ENCODE peak calls at places on chromosomes 1 and 21, in six cellular contexts. R, T, S, Z, G and U are unnamed samples.

GRCh38 chr1:27773732-27774445 is 870 bp downstream of the STX12 start:
- DNase-seq in R (no peak), T (no peak), S (no peak), Z (no peak), G (no peak), U (no peak)

GRCh38 chr1:111008031-111008430 is 44.3 kb upstream of the LRIF1 start:
- DNase-seq in R (no peak), T (no peak), S (no peak), Z (no peak), G (no peak), U (no peak)

GRCh38 chr1:221517961-221518360 is 223.9 kb downstream of the DUSP10 start:
- DNase-seq in R (no peak), T (no peak), S (no peak), Z (no peak), G (no peak), U (no peak)

GRCh38 chr1:153538315-153538821 is 2.4 kb downstream of the S100A5 start:
- DNase-seq in R (peak), T (no peak), S (peak), Z (peak), G (peak), U (peak)

GRCh38 chr1:68438310-68438709 is 11.4 kb downstream of the RPE65 start:
- DNase-seq in R (no peak), T (no peak), S (no peak), Z (no peak), G (no peak), U (no peak)

GRCh38 chr1:175363046-175363445 is 170.5 kb upstream of the KIAA0040 start:
- DNase-seq in R (no peak), T (no peak), S (no peak), Z (no peak), G (no peak), U (no peak)

GRCh38 chr1:115411388-115412063 is 73.5 kb upstream of the NGF start:
- DNase-seq in R (no peak), T (peak), S (no peak), Z (no peak), G (no peak), U (no peak)

GRCh38 chr1:68087184-68087583 is 36.8 kb upstream of the DIRAS3 start:
- DNase-seq in R (no peak), T (no peak), S (no peak), Z (no peak), G (no peak), U (no peak)

GRCh38 chr1:117181630-117182041 is 29.1 kb downstream of the VTCN1 start:
- DNase-seq in R (no peak), T (no peak), S (no peak), Z (no peak), G (no peak), U (no peak)

GRCh38 chr1:115771847-115772457 is 3.4 kb upstream of the CASQ2 start:
- DNase-seq in R (peak), T (peak), S (peak), Z (no peak), G (peak), U (peak)

GRCh38 chr1:162562452-162562828 is 918 bp downstream of the UAP1 start:
- DNase-seq in R (no peak), T (no peak), S (peak), Z (no peak), G (peak), U (no peak)

GRCh38 chr1:180311011-180311730 is 81.1 kb downstream of the LHX4 start:
- DNase-seq in R (no peak), T (no peak), S (no peak), Z (no peak), G (no peak), U (no peak)

GRCh38 chr1:30816211-30817082 is 58.9 kb upstream of the LAPTM5 start:
- DNase-seq in R (peak), T (peak), S (peak), Z (no peak), G (peak), U (no peak)

GRCh38 chr1:13706058-13706457 is 6.1 kb downstream of the PRDM2 start:
- DNase-seq in R (no peak), T (no peak), S (no peak), Z (no peak), G (no peak), U (no peak)

GRCh38 chr1:171751208-171751607 is 9.3 kb upstream of the VAMP4 start:
- DNase-seq in R (no peak), T (no peak), S (no peak), Z (no peak), G (no peak), U (no peak)

GRCh38 chr1:67060811-67061218 is 6.9 kb upstream of the SLC35D1 start:
- DNase-seq in R (no peak), T (no peak), S (peak), Z (no peak), G (no peak), U (no peak)

GRCh38 chr1:1004780-1005697 is 5.1 kb upstream of the HES4 start:
- DNase-seq in R (no peak), T (peak), S (peak), Z (peak), G (peak), U (peak)

GRCh38 chr1:38256072-38256471 is 209.5 kb upstream of the POU3F1 start:
- DNase-seq in R (peak), T (no peak), S (no peak), Z (no peak), G (no peak), U (no peak)

GRCh38 chr1:18581420-18581880 is 49.2 kb upstream of the PAX7 start:
- DNase-seq in R (peak), T (peak), S (peak), Z (peak), G (peak), U (peak)

GRCh38 chr1:16386454-16387113 is 19.5 kb downstream of the SZRD1 start:
- DNase-seq in R (no peak), T (peak), S (peak), Z (no peak), G (no peak), U (no peak)

GRCh38 chr1:227155004-227155403 is 163.3 kb downstream of the CDC42BPA start:
- DNase-seq in R (no peak), T (no peak), S (no peak), Z (no peak), G (no peak), U (no peak)

GRCh38 chr1:217892750-217893149 is 261.6 kb downstream of the SPATA17 start:
- DNase-seq in R (no peak), T (no peak), S (no peak), Z (no peak), G (no peak), U (no peak)

DNA sequence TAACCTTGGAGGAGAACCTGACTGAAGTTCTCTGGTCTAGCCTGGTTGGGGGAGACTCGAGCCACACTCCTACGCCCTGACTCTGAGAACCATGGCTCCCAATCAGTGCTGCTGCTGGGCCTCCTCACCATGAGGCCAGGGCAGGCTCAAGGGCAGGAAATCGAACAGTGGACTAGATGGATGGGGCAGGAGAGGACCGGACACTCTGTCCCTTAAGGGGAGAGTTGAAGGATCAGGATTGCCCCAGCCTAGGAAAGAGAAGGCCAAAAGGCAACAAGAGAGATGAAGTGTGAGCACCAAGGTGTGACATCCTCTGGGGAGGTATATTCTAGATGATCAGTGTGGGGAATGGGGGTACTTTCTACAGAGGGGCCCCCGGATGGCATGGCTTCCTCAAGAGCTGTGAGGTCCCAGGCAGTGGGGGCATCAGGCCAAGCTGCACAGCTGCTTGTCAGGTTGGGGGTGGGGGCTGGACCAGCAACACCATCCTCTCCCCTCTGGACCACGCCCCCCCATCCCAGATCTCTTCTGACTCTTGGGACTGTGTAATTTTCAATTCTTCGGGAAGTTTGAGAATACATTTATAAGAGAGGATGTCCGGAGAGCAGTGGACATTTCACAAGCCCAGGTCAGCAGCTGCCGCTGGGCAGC is 34.0 kb downstream of the MX1 start:
- DNase-seq in R (no peak), T (no peak), S (no peak), Z (no peak), G (no peak), U (no peak)
- TF ChIP-seq POLR2A in R (no peak), T (no peak), S (no peak), Z (no peak), G (no peak), U (no peak)

GRCh38 chr1:235882816-235883215 is 16.1 kb upstream of the LYST start:
- DNase-seq in R (no peak), T (no peak), S (no peak), Z (no peak), G (no peak), U (no peak)

GRCh38 chr1:235881930-235882700 is 15.4 kb upstream of the LYST start:
- DNase-seq in R (no peak), T (no peak), S (no peak), Z (no peak), G (no peak), U (no peak)

GRCh38 chr1:235885654-235886238 is 19.0 kb upstream of the LYST start:
- DNase-seq in R (no peak), T (no peak), S (no peak), Z (no peak), G (no peak), U (no peak)

GRCh38 chr1:235887676-235888075 is 21.0 kb upstream of the LYST start:
- DNase-seq in R (no peak), T (no peak), S (no peak), Z (no peak), G (no peak), U (no peak)

GRCh38 chr1:235883261-235883927 is 16.7 kb upstream of the LYST start:
- DNase-seq in R (no peak), T (peak), S (peak), Z (peak), G (peak), U (peak)
- TF ChIP-seq POLR2A in R (no peak), T (no peak), S (peak), Z (no peak), G (no peak), U (no peak)

GRCh38 chr1:206556748-206557635 is 49.7 kb downstream of the RASSF5 start:
- DNase-seq in R (peak), T (peak), S (peak), Z (peak), G (peak), U (peak)

GRCh38 chr1:206558794-206559660 is 51.7 kb downstream of the RASSF5 start:
- DNase-seq in R (no peak), T (no peak), S (no peak), Z (no peak), G (no peak), U (no peak)

GRCh38 chr1:206556047-206556747 is 48.9 kb downstream of the RASSF5 start:
- DNase-seq in R (no peak), T (no peak), S (no peak), Z (no peak), G (no peak), U (no peak)

GRCh38 chr1:206559661-206559995 is 52.3 kb downstream of the RASSF5 start:
- DNase-seq in R (no peak), T (no peak), S (no peak), Z (no peak), G (no peak), U (no peak)

DNA sequence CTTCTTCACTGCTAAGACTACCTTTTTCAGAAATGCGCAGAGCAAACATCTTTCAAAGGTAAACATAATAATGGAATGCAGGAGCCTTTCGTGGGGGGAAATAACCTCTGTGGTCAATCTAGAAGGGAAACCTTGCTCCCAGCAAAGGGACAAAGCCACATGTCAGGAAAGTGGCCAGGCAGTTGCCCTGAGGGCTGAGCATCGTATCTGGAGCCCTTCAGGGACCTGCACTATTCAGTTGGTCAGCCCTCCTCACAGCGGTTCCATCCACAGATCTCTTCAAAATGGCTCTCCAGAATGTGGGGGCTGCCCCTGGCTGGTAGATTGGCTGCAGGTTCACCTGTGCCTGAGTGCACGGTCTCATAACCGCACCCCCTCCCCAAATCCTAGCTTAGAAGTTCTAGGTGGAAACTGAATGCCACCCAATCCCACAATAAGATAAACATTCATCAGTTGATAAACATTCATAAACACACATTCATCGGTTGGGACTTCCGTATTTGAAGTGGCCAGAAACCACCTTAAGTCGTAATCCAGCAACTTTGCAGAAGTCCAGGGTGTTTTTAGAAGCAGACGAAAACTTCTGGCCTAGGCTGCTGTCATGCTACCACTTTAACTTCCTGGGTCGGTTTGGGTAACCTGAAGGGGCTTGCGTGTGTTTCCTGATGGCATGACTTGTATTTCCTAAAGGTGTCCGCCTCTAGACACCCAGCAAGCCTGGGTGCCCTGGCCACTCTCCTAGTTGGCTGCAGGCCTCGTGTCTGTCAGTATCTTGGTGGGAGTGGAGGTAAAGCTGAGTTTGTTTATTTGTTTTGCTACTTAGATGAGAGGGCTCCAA is 50.5 kb downstream of the RASSF5 start:
- DNase-seq in R (no peak), T (no peak), S (no peak), Z (no peak), G (no peak), U (peak)
- TF ChIP-seq POLR2A in R (no peak), T (no peak), S (no peak), Z (no peak), G (no peak), U (no peak)

GRCh38 chr1:41681331-41682136 is 197.1 kb upstream of the EDN2 start:
- DNase-seq in R (no peak), T (no peak), S (no peak), Z (no peak), G (no peak), U (no peak)

GRCh38 chr1:41679994-41680393 is 195.5 kb upstream of the EDN2 start:
- DNase-seq in R (no peak), T (no peak), S (no peak), Z (no peak), G (no peak), U (no peak)

GRCh38 chr1:41677586-41677985 is 193.1 kb upstream of the EDN2 start:
- DNase-seq in R (no peak), T (no peak), S (no peak), Z (no peak), G (no peak), U (no peak)

GRCh38 chr1:41679531-41679930 is 195.0 kb upstream of the EDN2 start:
- DNase-seq in R (no peak), T (no peak), S (no peak), Z (no peak), G (no peak), U (no peak)

GRCh38 chr1:41678141-41678878 is 193.8 kb upstream of the EDN2 start:
- DNase-seq in R (no peak), T (peak), S (peak), Z (no peak), G (no peak), U (no peak)
- TF ChIP-seq POLR2A in R (no peak), T (no peak), S (no peak), Z (no peak), G (no peak), U (no peak)